ENCODE peak calls at places on chromosomes 1 and 21, in four cellular contexts. H is foreskin fibroblast, F is kidney, B is small intestine. Z is an unnamed sample.
A peak's percentile ranks its signal among the peaks of the same experiment; 100 is the strongest.

GRCh38 chr1:230899845-230900251 is 31.5 kb upstream of the C1orf198 start:
- DNase-seq in B (no peak), H (no peak), F (no peak), Z (no peak)

GRCh38 chr1:3378411-3379208 is 75.9 kb upstream of the ARHGEF16 start:
- DNase-seq in F (no peak), H (no peak), B (no peak), Z (no peak)

GRCh38 chr1:201686709-201687455 is 142.1 kb upstream of the IPO9 start:
- DNase-seq in H (no peak), F (no peak), B (peak; percentile 83), Z (no peak)

GRCh38 chr1:81044708-81045107 is 756.0 kb upstream of the ADGRL2 start:
- DNase-seq in H (no peak), B (no peak), F (no peak), Z (no peak)

GRCh38 chr1:226337294-226337870 is 28.4 kb upstream of the LIN9 start:
- DNase-seq in F (no peak), H (no peak), B (no peak), Z (no peak)

GRCh38 chr1:13228343-13228781 is 2.4 kb upstream of the PRAMEF18 start:
- DNase-seq in H (no peak), B (peak; percentile 45), F (no peak), Z (no peak)

GRCh38 chr1:229342902-229343587 is at the start of gene CCSAP:
- DNase-seq in B (peak; percentile 42), H (peak; percentile 47), F (peak; percentile 85), Z (peak; percentile 11)

GRCh38 chr21:23541571-23541970 is 2065.7 kb downstream of the MRPL39 start:
- DNase-seq in F (no peak), H (no peak), B (no peak), Z (no peak)

GRCh38 chr1:246184503-246184902 is 322.6 kb downstream of the SMYD3 start:
- DNase-seq in F (no peak), H (no peak), B (no peak), Z (no peak)

GRCh38 chr1:54277451-54278355 is 77.7 kb downstream of the MRPL37 start:
- DNase-seq in F (peak; percentile 51), H (no peak), B (peak; percentile 97), Z (no peak)

GRCh38 chr1:147723691-147724323 is 36.6 kb downstream of the GJA5 start:
- DNase-seq in H (no peak), B (peak; percentile 46), F (no peak), Z (no peak)

GRCh38 chr21:41771625-41771945 is 4.7 kb upstream of the RIPK4 start:
- DNase-seq in F (no peak), H (no peak), B (no peak), Z (no peak)

GRCh38 chr1:247332215-247332900 is 691 bp upstream of the ZNF496 start:
- DNase-seq in H (peak; percentile 43), F (peak; percentile 87), B (peak; percentile 20), Z (peak; percentile 63)

GRCh38 chr1:8443558-8444194 is 125.8 kb downstream of the SLC45A1 start:
- DNase-seq in B (no peak), H (no peak), F (no peak), Z (no peak)

GRCh38 chr1:103513720-103514119 is 11.8 kb upstream of the RNPC3 start:
- DNase-seq in F (no peak), B (no peak), H (no peak), Z (no peak)

GRCh38 chr1:90198616-90199015 is 203.7 kb downstream of the ZNF326 start:
- DNase-seq in F (no peak), B (no peak), H (no peak), Z (no peak)

GRCh38 chr21:45016491-45017375 is 57.6 kb upstream of the ADARB1 start:
- DNase-seq in F (peak; percentile 69), B (no peak), H (no peak), Z (no peak)

GRCh38 chr1:207259391-207259790 is 62.1 kb upstream of the CD55 start:
- DNase-seq in F (no peak), B (peak; percentile 80), H (peak; percentile 9), Z (no peak)

GRCh38 chr1:220274122-220274855 is 2.0 kb upstream of the RAB3GAP2 start:
- DNase-seq in F (no peak), H (peak; percentile 6), B (no peak), Z (no peak)

GRCh38 chr1:36487906-36488305 is 5.2 kb upstream of the CSF3R start:
- DNase-seq in B (no peak), H (no peak), F (no peak), Z (no peak)

GRCh38 chr1:3036646-3037280 is 15.5 kb downstream of the ACTRT2 start:
- DNase-seq in F (peak; percentile 47), B (no peak), H (no peak), Z (no peak)

GRCh38 chr1:211735208-211736170 is 60.1 kb upstream of the NEK2 start:
- DNase-seq in B (peak; percentile 84), F (no peak), H (peak; percentile 87), Z (no peak)